ENCODE peak calls at places on chromosomes 3 and 15, in five cellular contexts. Y, M, D, L and V are unnamed samples.

GRCh38 chr15:73601449-73602425 is 31.5 kb downstream of the NPTN start:
- DNase-seq in Y (peak; percentile 69), M (no peak), D (peak; percentile 61), L (peak; percentile 33), V (peak; percentile 20)

GRCh38 chr3:193857996-193858395 is 265.0 kb downstream of the OPA1 start:
- DNase-seq in Y (no peak), M (no peak), D (peak; percentile 89), L (no peak), V (no peak)

GRCh38 chr15:31265871-31266711 is 60.5 kb upstream of the KLF13 start:
- DNase-seq in Y (no peak), M (peak; percentile 41), D (no peak), L (no peak), V (no peak)

GRCh38 chr15:62981071-62981470 is 61.5 kb upstream of the TPM1 start:
- DNase-seq in Y (no peak), M (no peak), D (no peak), L (no peak), V (no peak)

GRCh38 chr3:55160241-55160877 is 232.5 kb upstream of the LRTM1 start:
- DNase-seq in Y (peak; percentile 55), M (no peak), D (peak; percentile 100), L (no peak), V (no peak)

GRCh38 chr3:24258260-24258659 is 236.4 kb downstream of the THRB start:
- DNase-seq in Y (no peak), M (no peak), D (no peak), L (no peak), V (no peak)

GRCh38 chr3:145197051-145197562 is 963.9 kb downstream of the PLOD2 start:
- DNase-seq in Y (peak; percentile 14), M (no peak), D (no peak), L (no peak), V (no peak)

GRCh38 chr3:167057586-167057985 is 322.5 kb downstream of the ZBBX start:
- DNase-seq in Y (no peak), M (no peak), D (no peak), L (no peak), V (no peak)

GRCh38 chr3:196942915-196943277 is 568 bp upstream of the NCBP2 start:
- DNase-seq in Y (peak; percentile 51), M (peak; percentile 62), D (no peak), L (no peak), V (no peak)

GRCh38 chr3:35224571-35225280 is 414.6 kb upstream of the ARPP21 start:
- DNase-seq in Y (no peak), M (no peak), D (no peak), L (no peak), V (no peak)

GRCh38 chr15:97350813-97351212 is 609.7 kb upstream of the ARRDC4 start:
- DNase-seq in Y (no peak), M (no peak), D (no peak), L (no peak), V (no peak)

GRCh38 chr3:10471337-10471721 is 34.1 kb downstream of the ATP2B2 start:
- DNase-seq in Y (peak; percentile 13), M (no peak), D (peak; percentile 12), L (no peak), V (peak; percentile 8)

GRCh38 chr3:125605771-125606170 is 10.5 kb upstream of the OSBPL11 start:
- DNase-seq in Y (no peak), M (no peak), D (no peak), L (no peak), V (no peak)

GRCh38 chr3:52077900-52078299 is 21.5 kb upstream of the DUSP7 start:
- DNase-seq in Y (no peak), M (no peak), D (no peak), L (no peak), V (no peak)

GRCh38 chr3:119437852-119438251 is 25.6 kb downstream of the TMEM39A start:
- DNase-seq in Y (no peak), M (no peak), D (no peak), L (no peak), V (no peak)

DNA sequence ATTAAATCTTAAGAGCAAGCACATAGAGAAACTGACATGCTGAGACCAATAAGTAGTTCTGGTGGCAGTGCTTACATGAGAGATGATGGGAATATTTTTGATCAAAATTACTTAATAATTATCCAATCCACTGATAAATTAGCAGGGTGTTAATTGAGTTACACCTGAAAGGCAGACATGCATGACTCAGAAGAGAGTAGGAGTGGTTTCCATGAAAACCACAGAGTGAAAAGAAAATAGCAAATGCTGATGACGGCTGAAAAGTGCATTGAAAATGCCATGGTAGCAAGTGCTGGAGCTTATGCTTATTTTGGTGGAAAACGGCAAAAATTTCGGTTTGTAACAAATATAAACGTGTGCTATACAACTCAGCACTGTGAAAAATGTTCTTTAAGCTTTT is 267.8 kb upstream of the LRRN1 start:
- DNase-seq in Y (no peak), M (no peak), D (no peak), L (no peak), V (no peak)
- H3K27ac ChIP-seq in Y (no peak overlapping the region), M (no peak overlapping the region), D (no peak overlapping the region), L (no peak overlapping the region), V (no peak overlapping the region)

DNA sequence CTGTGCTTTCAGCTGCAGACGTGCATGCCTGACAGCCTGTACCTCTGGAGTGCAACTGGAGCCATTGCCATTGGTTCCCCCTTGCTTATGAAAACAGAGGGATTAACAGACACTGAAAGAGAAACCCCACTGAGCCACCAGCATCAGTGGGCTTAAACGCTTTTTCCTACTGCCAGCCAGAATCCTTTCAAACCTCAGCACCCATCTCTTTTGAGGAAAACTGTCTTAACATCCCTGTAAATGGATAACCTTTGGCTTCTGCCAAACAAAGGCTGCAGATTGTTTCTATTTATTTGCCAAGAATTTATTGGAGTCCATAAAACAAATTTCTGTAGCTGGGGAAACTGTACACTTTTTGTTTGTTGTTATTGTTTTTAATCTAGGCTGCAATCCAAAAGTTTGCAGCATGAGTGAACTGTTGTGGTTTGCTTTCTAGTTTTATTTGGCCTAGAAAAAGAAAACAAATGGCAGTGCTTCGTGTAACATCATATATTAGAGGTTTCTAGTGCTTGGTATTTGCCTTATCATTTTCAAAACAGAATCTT is 369.2 kb upstream of the IL12A start:
- DNase-seq in Y (peak; percentile 16), M (no peak), D (peak; percentile 36), L (no peak), V (no peak)
- H3K27ac ChIP-seq in Y (no peak overlapping the region), M (no peak overlapping the region), D (peak overlapping the region; percentile 12), L (no peak overlapping the region), V (no peak overlapping the region)

GRCh38 chr3:186367631-186368030 is 5.6 kb upstream of the DGKG start:
- DNase-seq in Y (no peak), M (no peak), D (no peak), L (no peak), V (no peak)

GRCh38 chr3:186368717-186369116 is 6.7 kb upstream of the DGKG start:
- DNase-seq in Y (no peak), M (no peak), D (no peak), L (no peak), V (no peak)

GRCh38 chr3:186368164-186368563 is 6.1 kb upstream of the DGKG start:
- DNase-seq in Y (no peak), M (no peak), D (no peak), L (no peak), V (no peak)

GRCh38 chr3:186365202-186365974 is 3.4 kb upstream of the DGKG start:
- DNase-seq in Y (no peak), M (no peak), D (peak; percentile 4), L (no peak), V (peak; percentile 8)

DNA sequence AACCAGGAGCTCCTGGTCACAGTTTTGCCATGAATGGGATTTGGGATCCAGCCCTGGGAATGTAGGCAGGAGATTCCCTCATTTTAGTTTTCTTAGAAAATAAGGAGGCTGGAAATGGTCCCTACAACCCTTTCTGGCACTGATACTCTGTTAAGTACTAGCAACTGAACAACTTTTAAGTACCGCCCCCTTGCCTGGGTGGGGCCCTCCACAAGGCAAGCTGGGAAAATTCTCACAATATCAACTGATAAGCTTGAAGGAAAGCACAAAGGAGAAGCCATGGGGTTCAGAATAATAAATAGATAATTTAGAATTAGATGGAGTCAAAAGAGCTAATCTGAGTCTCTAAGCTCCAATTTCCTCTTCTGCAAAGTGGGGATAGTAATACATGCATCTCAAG is 4.2 kb upstream of the DGKG start:
- DNase-seq in Y (no peak), M (no peak), D (no peak), L (no peak), V (no peak)
- H3K27ac ChIP-seq in Y (no peak overlapping the region), M (no peak overlapping the region), D (no peak overlapping the region), L (no peak overlapping the region), V (no peak overlapping the region)

DNA sequence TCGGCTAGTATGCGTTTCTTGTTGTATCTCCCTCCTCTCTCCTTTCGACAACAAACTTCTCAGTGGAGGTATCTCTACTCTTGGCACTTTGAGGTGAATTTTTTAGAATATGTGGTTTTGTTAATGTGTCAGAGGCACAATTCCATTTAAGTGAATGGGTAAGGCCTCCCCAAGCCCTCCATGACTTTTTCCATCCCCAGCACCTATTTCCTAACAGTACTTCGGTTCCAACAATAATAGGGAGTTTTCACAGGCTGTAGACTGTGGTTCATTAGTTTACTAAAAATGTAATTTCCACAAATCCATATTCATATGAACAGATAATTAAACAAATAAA is 74.2 kb downstream of the TM4SF4 start:
- DNase-seq in Y (no peak), M (no peak), D (no peak), L (no peak), V (no peak)
- H3K27ac ChIP-seq in Y (peak overlapping the region; percentile 71), M (peak overlapping the region; percentile 66), D (peak overlapping the region; percentile 77), L (peak overlapping the region; percentile 67), V (peak overlapping the region; percentile 48)

DNA sequence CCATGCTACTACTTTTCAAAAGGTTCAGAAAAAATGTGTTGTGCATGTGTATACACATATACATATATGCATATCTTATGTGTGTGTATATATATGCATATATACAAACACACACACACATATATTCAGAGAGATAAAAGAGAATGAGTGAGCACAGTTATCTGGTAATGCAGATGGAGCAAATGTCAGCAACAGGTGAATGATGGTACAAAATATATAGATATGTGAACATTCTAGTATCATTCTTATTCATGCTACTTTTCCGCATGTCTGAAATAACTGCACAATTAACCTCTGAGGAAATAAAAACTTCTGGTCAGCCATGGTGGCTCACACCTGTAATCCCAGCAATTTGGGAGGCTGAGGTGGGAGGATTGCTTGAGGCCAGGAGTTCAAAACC is 222.6 kb upstream of the NANOGP8 start:
- DNase-seq in Y (no peak), M (no peak), D (no peak), L (no peak), V (no peak)
- H3K27ac ChIP-seq in Y (peak overlapping the region; percentile 36), M (no peak overlapping the region), D (no peak overlapping the region), L (no peak overlapping the region), V (no peak overlapping the region)

GRCh38 chr3:57575966-57576610 is 20.0 kb downstream of the PDE12 start:
- DNase-seq in Y (no peak), M (no peak), D (no peak), L (no peak), V (no peak)
- H3K27ac ChIP-seq in Y (no peak overlapping the region), M (no peak overlapping the region), D (no peak overlapping the region), L (no peak overlapping the region), V (no peak overlapping the region)

GRCh38 chr15:74773329-74773728 is 8.6 kb upstream of the CSK start:
- DNase-seq in Y (no peak), M (no peak), D (no peak), L (no peak), V (no peak)
- H3K27ac ChIP-seq in Y (no peak overlapping the region), M (no peak overlapping the region), D (no peak overlapping the region), L (no peak overlapping the region), V (peak overlapping the region; percentile 46)

GRCh38 chr15:48440084-48440483 is 108.9 kb downstream of the DUT start:
- DNase-seq in Y (no peak), M (no peak), D (peak; percentile 87), L (no peak), V (no peak)
- H3K27ac ChIP-seq in Y (no peak overlapping the region), M (no peak overlapping the region), D (peak overlapping the region; percentile 72), L (no peak overlapping the region), V (no peak overlapping the region)